ENCODE peak calls at places on chromosomes 12 and 14, in six cellular contexts. A is sigmoid colon, Z is WTC11, O is upper lobe of left lung, R is neural progenitor cell, U is GM13977. X is an unnamed sample.

GRCh38 chr14:74510955-74511354 is 17.4 kb downstream of the ISCA2 start:
- DNase-seq in A (peak), Z (no peak), O (no peak), R (no peak), U (no peak), X (no peak)

GRCh38 chr12:21221072-21221471 is 90.1 kb downstream of the SLCO1B1 start:
- DNase-seq in A (no peak), Z (no peak), O (no peak), R (no peak), U (no peak), X (no peak)

GRCh38 chr14:24279301-24280186 is 8.1 kb upstream of the RABGGTA start:
- DNase-seq in A (no peak), Z (no peak), O (peak), R (no peak), U (no peak), X (no peak)

GRCh38 chr12:127570793-127571360 is 696.1 kb upstream of the TMEM132C start:
- DNase-seq in A (no peak), Z (no peak), O (no peak), R (no peak), U (no peak), X (no peak)

GRCh38 chr14:101464984-101465794 is 96.1 kb upstream of the DIO3 start:
- DNase-seq in A (no peak), Z (no peak), O (no peak), R (no peak), U (no peak), X (peak)

GRCh38 chr12:130764073-130764472 is 48.0 kb upstream of the RIMBP2 start:
- DNase-seq in A (peak), Z (no peak), O (no peak), R (no peak), U (no peak), X (no peak)

GRCh38 chr12:60266381-60266852 is 670.6 kb downstream of the SLC16A7 start:
- DNase-seq in A (no peak), Z (no peak), O (no peak), R (no peak), U (no peak), X (no peak)

GRCh38 chr12:26247873-26248272 is 52.5 kb downstream of the SSPN start:
- DNase-seq in A (no peak), Z (no peak), O (no peak), R (no peak), U (no peak), X (no peak)

GRCh38 chr12:72267974-72268373 is 4.2 kb upstream of the TRHDE start:
- DNase-seq in A (no peak), Z (no peak), O (no peak), R (no peak), U (no peak), X (no peak)

GRCh38 chr14:61280092-61280525 is 1.0 kb downstream of the TMEM30B start:
- DNase-seq in A (no peak), Z (no peak), O (peak), R (no peak), U (no peak), X (no peak)

GRCh38 chr12:17489452-17489851 is 600.5 kb downstream of the RERGL start:
- DNase-seq in A (no peak), Z (peak), O (no peak), R (no peak), U (no peak), X (no peak)

GRCh38 chr12:44835641-44836379 is 40.3 kb downstream of the NELL2 start:
- DNase-seq in A (no peak), Z (no peak), O (no peak), R (no peak), U (no peak), X (no peak)

GRCh38 chr14:62187265-62187664 is 425.0 kb downstream of the SNAPC1 start:
- DNase-seq in A (no peak), Z (peak), O (no peak), R (peak), U (no peak), X (no peak)

GRCh38 chr14:72948481-72949138 is 22.3 kb downstream of the DCAF4 start:
- DNase-seq in A (no peak), Z (peak), O (peak), R (peak), U (peak), X (no peak)

GRCh38 chr14:94697773-94698556 is 71.9 kb downstream of the GSC start:
- DNase-seq in A (no peak), Z (no peak), O (no peak), R (no peak), U (no peak), X (no peak)

GRCh38 chr12:131311764-131312163 is 358.1 kb downstream of the ADGRD1 start:
- DNase-seq in A (no peak), Z (no peak), O (no peak), R (no peak), U (no peak), X (no peak)

GRCh38 chr14:101183376-101184103 is 280.0 kb upstream of the RTL1 start:
- DNase-seq in A (no peak), Z (peak), O (no peak), R (peak), U (peak), X (peak)

GRCh38 chr14:73750161-73750901 is 36.1 kb upstream of the PNMA1 start:
- DNase-seq in A (no peak), Z (no peak), O (no peak), R (no peak), U (no peak), X (peak)

GRCh38 chr14:62694075-62694474 is 351.2 kb downstream of the KCNH5 start:
- DNase-seq in A (no peak), Z (no peak), O (no peak), R (no peak), U (no peak), X (no peak)

GRCh38 chr12:88228720-88229119 is 86.6 kb downstream of the TMTC3 start:
- DNase-seq in A (no peak), Z (no peak), O (no peak), R (no peak), U (no peak), X (no peak)

GRCh38 chr14:22505751-22506710 is 83.0 kb downstream of the DAD1 start:
- DNase-seq in A (no peak), Z (no peak), O (no peak), R (no peak), U (peak), X (no peak)

GRCh38 chr14:102500190-102500661 is 9.3 kb downstream of the ANKRD9 start:
- DNase-seq in A (peak), Z (no peak), O (peak), R (no peak), U (no peak), X (peak)

GRCh38 chr14:102496955-102497744 is 12.4 kb downstream of the ANKRD9 start:
- DNase-seq in A (no peak), Z (no peak), O (no peak), R (no peak), U (no peak), X (peak)

GRCh38 chr14:102498005-102498677 is 11.4 kb downstream of the ANKRD9 start:
- DNase-seq in A (no peak), Z (peak), O (no peak), R (peak), U (no peak), X (no peak)

GRCh38 chr14:102499401-102500189 is 10.0 kb downstream of the ANKRD9 start:
- DNase-seq in A (no peak), Z (no peak), O (no peak), R (no peak), U (no peak), X (peak)

DNA sequence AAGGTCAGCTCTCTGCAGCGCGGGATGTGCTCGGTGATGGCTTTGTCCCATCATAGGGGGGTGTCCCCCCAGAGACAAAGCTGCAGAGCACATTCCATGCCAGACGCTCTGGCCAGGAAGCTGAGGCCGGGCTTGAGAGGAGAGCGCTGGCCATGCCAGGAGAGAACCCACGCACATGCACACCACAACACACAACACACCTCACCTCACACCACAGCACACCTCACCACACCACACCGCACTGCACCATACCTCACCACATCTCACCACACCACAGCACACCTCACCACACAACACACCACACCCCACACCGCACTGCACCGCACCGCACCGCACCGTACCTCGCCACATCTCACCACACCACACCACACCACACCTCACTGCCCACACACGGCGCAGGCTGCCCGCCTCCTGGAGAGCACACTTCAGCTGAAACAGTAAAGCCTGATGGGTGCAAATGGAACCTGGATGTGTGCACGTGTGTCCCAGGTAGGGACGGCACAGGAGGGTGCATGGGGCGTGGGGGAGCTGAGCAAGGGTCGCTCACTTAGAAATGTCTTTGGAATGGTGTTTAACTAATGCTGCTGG is 10.8 kb downstream of the ANKRD9 start:
- DNase-seq in A (no peak), Z (no peak), O (no peak), R (no peak), U (no peak), X (peak)
- TF ChIP-seq CTCF in A (no peak), Z (no peak), O (no peak), R (no peak), U (no peak), X (no peak)

DNA sequence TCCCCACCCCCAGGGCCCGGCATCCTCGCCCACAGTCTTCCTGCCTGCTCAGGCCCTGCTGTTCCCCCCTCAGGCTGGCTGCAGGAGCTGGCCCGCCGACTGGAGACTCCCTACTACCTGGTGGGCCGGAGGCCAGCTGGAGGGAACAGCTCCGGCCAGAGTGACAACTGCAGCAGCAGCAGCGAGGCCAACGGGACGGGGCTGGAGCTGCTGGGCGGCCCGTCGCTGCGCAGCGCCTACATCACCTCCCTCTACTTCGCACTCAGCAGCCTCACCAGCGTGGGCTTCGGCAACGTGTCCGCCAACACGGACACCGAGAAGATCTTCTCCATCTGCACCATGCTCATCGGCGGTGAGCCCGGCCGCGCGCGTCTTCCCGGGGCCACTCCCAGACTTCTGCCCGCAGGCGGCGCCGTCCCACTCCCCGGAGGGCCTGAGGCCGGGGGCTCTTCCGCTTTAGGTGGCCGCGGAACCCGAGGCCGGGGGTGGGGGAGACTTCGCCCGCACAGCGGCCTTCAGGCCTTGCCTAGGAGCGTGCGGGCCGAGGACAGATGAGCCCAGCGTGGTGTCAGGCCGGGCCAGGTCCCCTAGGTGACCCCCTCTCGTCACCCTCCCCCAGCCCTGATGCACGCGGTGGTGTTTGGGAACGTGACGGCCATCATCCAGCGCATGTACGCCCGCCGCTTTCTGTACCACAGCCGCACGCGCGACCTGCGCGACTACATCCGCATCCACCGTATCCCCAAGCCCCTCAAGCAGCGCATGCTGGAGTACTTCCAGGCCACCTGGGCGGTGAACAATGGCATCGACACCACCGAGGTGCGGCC is 10.2 kb downstream of the KCNH3 start:
- DNase-seq in A (no peak), Z (peak), O (no peak), R (peak), U (peak), X (no peak)
- TF ChIP-seq CTCF in A (peak), Z (no peak), O (peak), R (peak), U (peak), X (peak)

GRCh38 chr14:103142903-103143302 is 19.6 kb downstream of the TNFAIP2 start:
- DNase-seq in A (no peak), Z (no peak), O (no peak), R (no peak), U (no peak), X (no peak)
- TF ChIP-seq CTCF in A (no peak), Z (no peak), O (no peak), R (no peak), U (no peak), X (no peak)

GRCh38 chr14:89900822-89901221 is 53.7 kb downstream of the EFCAB11 start:
- DNase-seq in A (no peak), Z (no peak), O (no peak), R (no peak), U (no peak), X (no peak)

GRCh38 chr14:89903340-89903965 is 51.1 kb downstream of the EFCAB11 start:
- DNase-seq in A (no peak), Z (no peak), O (no peak), R (no peak), U (no peak), X (no peak)

GRCh38 chr14:89902876-89903275 is 51.7 kb downstream of the EFCAB11 start:
- DNase-seq in A (no peak), Z (no peak), O (no peak), R (no peak), U (no peak), X (no peak)

GRCh38 chr14:89906000-89906399 is 48.5 kb downstream of the EFCAB11 start:
- DNase-seq in A (no peak), Z (no peak), O (no peak), R (no peak), U (no peak), X (no peak)

GRCh38 chr14:89899917-89900680 is 54.4 kb downstream of the EFCAB11 start:
- DNase-seq in A (no peak), Z (no peak), O (no peak), R (peak), U (peak), X (no peak)
- TF ChIP-seq CTCF in A (no peak), Z (peak), O (peak), R (peak), U (peak), X (no peak)

DNA sequence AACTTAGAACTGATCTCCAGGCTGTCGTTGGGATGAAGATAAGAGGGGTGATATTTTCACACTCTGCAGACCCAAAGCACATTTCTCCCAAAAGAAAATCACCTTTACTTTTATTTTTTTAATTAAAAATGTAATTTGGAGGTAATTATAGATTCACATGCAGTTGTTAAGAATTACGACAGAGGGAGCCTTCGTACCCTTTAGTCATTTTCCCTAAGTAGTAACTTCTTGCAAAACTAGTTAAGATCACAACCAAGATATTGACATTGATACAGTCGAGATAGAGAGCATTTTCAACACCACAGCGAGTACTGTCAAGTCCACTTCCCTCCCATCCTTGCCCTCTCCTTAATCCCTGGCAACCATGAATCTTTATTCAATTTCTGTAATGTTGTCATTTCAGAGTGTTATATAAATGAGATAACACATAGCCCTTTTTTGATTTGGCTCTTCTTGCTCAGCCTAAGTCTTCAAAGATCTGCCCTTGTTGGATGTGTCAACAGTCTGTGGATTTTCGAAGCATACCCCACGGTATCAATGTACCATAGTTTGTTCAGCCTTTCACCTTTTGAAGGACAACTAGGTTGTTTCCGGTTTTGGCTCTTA is 39.6 kb downstream of the DNAH10 start:
- DNase-seq in A (no peak), Z (no peak), O (no peak), R (no peak), U (peak), X (no peak)
- TF ChIP-seq CTCF in A (no peak), Z (no peak), O (peak), R (peak), U (peak), X (no peak)

DNA sequence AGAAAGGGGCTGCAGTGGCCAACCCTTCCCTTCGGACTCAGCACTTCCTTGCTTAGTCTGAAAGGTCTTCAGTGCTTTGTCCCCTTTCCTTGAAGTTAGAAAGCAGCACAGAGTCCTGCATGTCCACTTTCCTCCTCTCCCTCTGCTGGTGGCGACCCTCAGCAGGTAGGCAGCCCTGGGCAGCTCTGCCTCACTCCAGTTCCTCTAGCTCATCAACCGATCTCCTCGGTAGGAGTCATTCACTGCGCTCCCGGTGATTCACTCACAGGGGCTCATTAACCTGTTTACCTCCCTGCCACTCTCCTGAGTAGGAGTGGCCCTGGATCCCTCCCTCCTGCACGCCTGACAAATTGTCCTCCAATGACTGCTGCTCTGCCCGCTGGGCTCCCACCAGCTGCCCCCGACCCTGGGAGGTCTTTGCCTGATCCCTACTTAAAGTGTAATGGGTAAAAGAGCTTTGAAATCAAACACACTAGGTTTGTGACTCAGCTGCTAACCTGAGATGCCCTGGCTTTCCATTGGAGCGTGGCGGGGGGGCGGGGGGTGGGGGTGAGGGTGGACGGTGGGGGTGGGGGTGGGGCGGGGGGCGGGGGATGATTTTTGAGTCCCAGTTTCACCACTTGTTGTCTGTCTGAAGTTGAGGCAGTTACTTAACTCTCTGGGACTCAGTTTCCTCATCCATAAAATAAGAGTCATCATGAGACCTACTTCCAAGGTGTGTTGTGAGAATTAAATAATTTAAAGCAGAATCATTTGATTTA is 4.2 kb downstream of the SCNN1A start:
- DNase-seq in A (peak), Z (peak), O (peak), R (peak), U (no peak), X (no peak)
- TF ChIP-seq CTCF in A (no peak), Z (no peak), O (no peak), R (peak), U (no peak), X (no peak)

DNA sequence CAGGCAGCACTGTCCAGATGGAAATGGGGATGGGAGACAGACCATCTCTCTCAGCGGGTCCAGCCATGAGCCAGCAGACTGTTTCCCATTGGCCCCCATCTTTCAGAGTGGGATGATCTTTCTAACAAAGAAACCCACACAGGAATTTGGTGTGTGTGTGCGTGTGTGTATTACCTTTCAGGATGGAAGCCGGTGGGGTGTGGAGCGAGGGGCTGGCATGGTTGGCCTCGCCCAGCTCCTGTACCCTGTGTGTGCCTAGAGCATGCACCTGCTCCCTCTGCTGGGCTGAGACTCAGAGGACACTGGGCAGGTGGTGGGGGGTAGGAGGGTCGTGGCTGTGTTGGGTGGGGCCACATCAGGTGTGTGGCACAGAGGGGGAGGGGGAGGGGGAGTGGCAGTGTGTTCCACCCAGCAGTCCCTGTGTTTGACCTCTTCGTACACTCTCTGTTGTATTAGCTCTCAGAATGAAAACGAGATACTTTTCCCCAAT is 33.0 kb upstream of the TSPAN9 start:
- DNase-seq in A (peak), Z (peak), O (no peak), R (no peak), U (no peak), X (no peak)
- TF ChIP-seq CTCF in A (no peak), Z (no peak), O (no peak), R (no peak), U (no peak), X (no peak)

X was measured in coronary artery.